ENCODE peak calls at places on chromosomes 2 and 18, in nine cellular contexts. D is HFF-Myc; U is CD8-positive, alpha-beta T cell; E is transverse colon; P is fibroblast of mammary gland; W is A549; G is cardiac fibroblast; R is fibroblast of the aortic adventitia; A is tibial artery. T is an unnamed sample.

GRCh38 chr2:128385365-128385764 is 66.7 kb upstream of the HS6ST1 start:
- DNase-seq in D (no peak), U (no peak), E (no peak), P (no peak), W (no peak), G (no peak), R (no peak), A (peak; percentile 6), T (no peak)

GRCh38 chr2:232877940-232878511 is 8.0 kb downstream of the SNORC start:
- DNase-seq in D (no peak), U (no peak), E (no peak), P (no peak), W (no peak), G (no peak), R (no peak), A (no peak), T (no peak)

GRCh38 chr2:172844021-172844420 is 108.4 kb downstream of the RAPGEF4 start:
- DNase-seq in D (no peak), U (no peak), E (no peak), P (no peak), W (no peak), G (no peak), R (no peak), A (no peak), T (no peak)

GRCh38 chr2:25671622-25672021 is 1.8 kb downstream of the DTNB start:
- DNase-seq in D (no peak), U (no peak), E (no peak), P (no peak), W (no peak), G (no peak), R (no peak), A (no peak), T (no peak)

GRCh38 chr2:71813801-71814470 is 333.7 kb downstream of the CYP26B1 start:
- DNase-seq in D (no peak), U (no peak), E (no peak), P (peak; percentile 49), W (no peak), G (no peak), R (no peak), A (no peak), T (peak; percentile 70)

GRCh38 chr2:39375917-39376316 is 61.2 kb downstream of the MAP4K3 start:
- DNase-seq in D (no peak), U (no peak), E (no peak), P (no peak), W (no peak), G (no peak), R (no peak), A (no peak), T (no peak)

GRCh38 chr2:177445223-177445622 is 52.6 kb downstream of the AGPS start:
- DNase-seq in D (no peak), U (no peak), E (no peak), P (no peak), W (no peak), G (no peak), R (no peak), A (no peak), T (no peak)

GRCh38 chr2:199404841-199405240 is 52.9 kb downstream of the SATB2 start:
- DNase-seq in D (no peak), U (no peak), E (no peak), P (peak; percentile 84), W (no peak), G (peak; percentile 12), R (peak; percentile 44), A (no peak), T (peak; percentile 73)

GRCh38 chr18:43277164-43277600 is at the start of gene SYT4:
- DNase-seq in D (no peak), U (no peak), E (no peak), P (peak; percentile 36), W (no peak), G (peak; percentile 77), R (peak; percentile 53), A (no peak), T (peak; percentile 33)

GRCh38 chr2:173874003-173874898 is 90.9 kb downstream of the SP3 start:
- DNase-seq in D (no peak), U (no peak), E (no peak), P (no peak), W (no peak), G (no peak), R (no peak), A (no peak), T (no peak)

GRCh38 chr2:178934571-178934970 is 115.4 kb downstream of the CCDC141 start:
- DNase-seq in D (no peak), U (no peak), E (no peak), P (no peak), W (no peak), G (no peak), R (no peak), A (no peak), T (no peak)

GRCh38 chr2:54975598-54976507 is 74.4 kb downstream of the RTN4 start:
- DNase-seq in D (no peak), U (no peak), E (no peak), P (no peak), W (no peak), G (no peak), R (no peak), A (no peak), T (no peak)

GRCh38 chr2:111168528-111168929 is 47.8 kb downstream of the BCL2L11 start:
- DNase-seq in D (peak; percentile 35), U (peak; percentile 17), E (peak; percentile 57), P (peak; percentile 82), W (peak; percentile 58), G (peak; percentile 58), R (peak; percentile 70), A (no peak), T (peak; percentile 66)

GRCh38 chr18:39685303-39685902 is 2119.8 kb upstream of the CELF4 start:
- DNase-seq in D (no peak), U (no peak), E (no peak), P (no peak), W (no peak), G (no peak), R (no peak), A (no peak), T (no peak)

DNA sequence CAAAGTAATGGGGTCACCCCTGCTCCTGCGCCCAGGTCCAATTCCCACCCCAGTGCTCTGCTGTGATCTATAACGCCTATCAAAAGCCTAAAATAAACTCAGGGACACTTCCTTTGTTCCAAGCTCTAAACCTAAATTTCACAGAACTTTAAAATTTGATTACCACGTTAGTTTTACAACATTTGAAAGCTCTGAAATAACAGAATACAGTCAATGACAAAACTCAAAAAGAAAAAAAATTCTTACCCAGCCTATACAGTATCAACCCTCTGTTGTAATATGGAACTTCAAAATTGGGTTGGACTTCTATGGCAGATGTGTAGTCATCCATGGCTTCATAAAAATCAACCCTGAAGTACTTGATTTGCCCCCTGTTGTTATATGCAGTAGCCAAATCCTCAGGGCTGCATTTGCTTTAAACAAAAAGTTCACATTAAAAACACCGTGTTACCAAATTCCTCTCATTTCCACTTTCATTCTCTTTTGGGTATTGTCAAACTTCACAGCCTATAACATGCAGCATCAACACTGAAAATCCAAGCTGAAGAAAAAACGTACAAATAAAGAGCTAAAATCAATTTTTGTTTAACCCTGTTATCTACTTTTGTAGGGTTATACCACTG is 4.0 kb downstream of the TTC32 start:
- DNase-seq in D (no peak), U (no peak), E (no peak), P (no peak), W (no peak), G (no peak), R (no peak), A (no peak), T (no peak)
- H3K4me3 ChIP-seq in D (no peak overlapping the region), U (no peak overlapping the region), E (no peak overlapping the region), P (no peak overlapping the region), W (no peak overlapping the region), G (no peak overlapping the region), R (no peak overlapping the region), A (no peak overlapping the region), T (peak overlapping the region; percentile 3)

GRCh38 chr2:196808281-196808680 is 874 bp downstream of the C2orf66 start:
- DNase-seq in D (no peak), U (no peak), E (no peak), P (no peak), W (no peak), G (peak; percentile 28), R (peak; percentile 4), A (no peak), T (no peak)
- TF ChIP-seq CTCF in D (peak; percentile 3), U (no peak), E (no peak), P (no peak), W (no peak), G (no peak), R (no peak), A (no peak), T (no peak)

GRCh38 chr18:9926977-9927376 is 13.2 kb downstream of the VAPA start:
- DNase-seq in D (no peak), U (no peak), E (no peak), P (no peak), W (no peak), G (no peak), R (no peak), A (no peak), T (no peak)

GRCh38 chr18:9925795-9926194 is 12.0 kb downstream of the VAPA start:
- DNase-seq in D (no peak), U (no peak), E (no peak), P (no peak), W (no peak), G (no peak), R (no peak), A (no peak), T (no peak)

GRCh38 chr18:9925369-9925768 is 11.6 kb downstream of the VAPA start:
- DNase-seq in D (no peak), U (no peak), E (no peak), P (no peak), W (no peak), G (peak; percentile 47), R (peak; percentile 51), A (no peak), T (peak; percentile 53)

GRCh38 chr18:9927392-9928063 is 13.7 kb downstream of the VAPA start:
- DNase-seq in D (no peak), U (no peak), E (no peak), P (no peak), W (no peak), G (no peak), R (no peak), A (no peak), T (no peak)

DNA sequence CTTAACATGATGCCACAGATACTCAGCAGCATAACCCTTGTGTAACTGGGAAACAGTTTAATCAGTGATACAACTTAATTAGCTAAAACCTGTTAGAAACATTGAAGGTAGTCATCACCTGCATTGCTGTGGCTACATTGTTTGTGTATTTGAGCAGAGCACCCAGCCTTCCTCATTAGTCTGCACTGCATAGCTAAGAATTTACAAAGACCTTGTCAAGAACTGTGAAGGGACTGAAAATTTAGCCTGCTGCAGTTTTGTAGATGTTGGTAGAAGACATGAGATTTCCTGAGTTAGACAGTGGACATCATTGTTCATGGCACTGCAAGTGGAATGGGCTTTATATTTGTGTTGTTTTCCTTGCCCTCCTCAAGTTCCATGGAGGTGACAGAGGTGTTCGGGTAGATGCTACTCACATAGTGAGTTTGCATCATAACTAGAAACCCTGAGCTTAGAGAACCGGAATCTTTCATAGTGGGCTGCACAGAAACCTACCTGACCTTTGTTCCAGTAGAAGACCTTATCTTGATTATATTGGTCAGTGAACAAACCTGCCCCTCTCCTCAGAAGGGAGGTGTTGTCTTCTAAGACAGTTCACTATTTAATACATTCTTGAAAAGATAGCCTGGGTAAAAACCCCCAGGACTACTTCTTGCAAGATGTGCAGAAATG is 12.5 kb downstream of the VAPA start:
- DNase-seq in D (no peak), U (no peak), E (no peak), P (no peak), W (no peak), G (no peak), R (no peak), A (no peak), T (no peak)
- H3K4me3 ChIP-seq in D (no peak overlapping the region), U (no peak overlapping the region), E (no peak overlapping the region), P (no peak overlapping the region), W (no peak overlapping the region), G (no peak overlapping the region), R (no peak overlapping the region), A (no peak overlapping the region), T (no peak overlapping the region)

GRCh38 chr2:175414872-175415487 is 233.5 kb upstream of the ATP5MC3 start:
- DNase-seq in D (peak; percentile 55), U (no peak), E (peak; percentile 53), P (peak; percentile 74), W (peak; percentile 48), G (peak; percentile 69), R (peak; percentile 66), A (peak; percentile 61), T (peak; percentile 70)
- TF ChIP-seq CTCF in D (peak; percentile 75), U (no peak), E (peak; percentile 38), P (peak; percentile 72), W (peak; percentile 45), G (peak; percentile 72), R (peak; percentile 70), A (peak; percentile 49), T (peak; percentile 82)

T was measured in AG10803.